ENCODE peak calls at places on chromosomes 6 and 20, in ten cellular contexts. Q is fibroblast of the conjunctiva; G is RWPE1; V is T-cell; W is stimulated activated CD4-positive, alpha-beta T cell treated with anti-CD3 and anti-CD28 coated beads, Interleukin-2, amount 100 ng/mL, for 24 hours; S is EH; Z is midbrain; D is ovary; T is epithelial cell of prostate; X is left cardiac atrium. A is an unnamed sample.

GRCh38 chr20:36950432-36951197 is 893 bp downstream of the SAMHD1 start:
- DNase-seq in Q (no peak), G (peak; percentile 77), V (no peak), W (no peak), S (peak; percentile 54), Z (no peak), D (peak; percentile 59), T (no peak), X (peak; percentile 45), A (no peak)

GRCh38 chr6:7207688-7208087 is 99.9 kb downstream of the RREB1 start:
- DNase-seq in Q (no peak), G (no peak), V (no peak), W (no peak), S (no peak), Z (no peak), D (no peak), T (no peak), X (no peak), A (no peak)

GRCh38 chr6:36781669-36782068 is 57.6 kb downstream of the CPNE5 start:
- DNase-seq in Q (no peak), G (no peak), V (no peak), W (no peak), S (no peak), Z (no peak), D (no peak), T (no peak), X (no peak), A (no peak)

GRCh38 chr6:158999154-158999668 is 791 bp downstream of the RSPH3 start:
- DNase-seq in Q (no peak), G (peak; percentile 20), V (no peak), W (no peak), S (no peak), Z (no peak), D (no peak), T (no peak), X (no peak), A (no peak)

GRCh38 chr6:165178056-165178455 is 131.3 kb downstream of the C6orf118 start:
- DNase-seq in Q (no peak), G (peak; percentile 70), V (no peak), W (no peak), S (no peak), Z (no peak), D (no peak), T (peak; percentile 50), X (no peak), A (no peak)

GRCh38 chr20:37388831-37389230 is 42.9 kb downstream of the SRC start:
- DNase-seq in Q (no peak), G (no peak), V (no peak), W (no peak), S (no peak), Z (no peak), D (peak; percentile 18), T (no peak), X (no peak), A (no peak)

GRCh38 chr6:12577124-12577845 is 139.3 kb upstream of the PHACTR1 start:
- DNase-seq in Q (no peak), G (peak; percentile 26), V (no peak), W (no peak), S (no peak), Z (no peak), D (no peak), T (no peak), X (no peak), A (peak; percentile 97)

GRCh38 chr20:57361517-57361916 is 10.5 kb downstream of the RAE1 start:
- DNase-seq in Q (peak; percentile 54), G (peak; percentile 97), V (no peak), W (no peak), S (peak; percentile 89), Z (no peak), D (no peak), T (peak; percentile 37), X (no peak), A (peak; percentile 16)

GRCh38 chr6:71289039-71289801 is 609 bp downstream of the OGFRL1 start:
- DNase-seq in Q (no peak), G (peak; percentile 20), V (no peak), W (peak; percentile 23), S (peak; percentile 32), Z (no peak), D (no peak), T (no peak), X (peak; percentile 42), A (peak; percentile 40)

GRCh38 chr6:84763397-84764331 is 734 bp downstream of the TBX18 start:
- DNase-seq in Q (peak; percentile 73), G (peak; percentile 85), V (no peak), W (no peak), S (peak; percentile 96), Z (no peak), D (peak; percentile 65), T (no peak), X (peak; percentile 65), A (no peak)

A was measured in trophoblast cell.